ENCODE peak calls at places on chromosomes 11 and 22, in five cellular contexts. H, T, I, G and W are unnamed samples.

GRCh38 chr22:35540600-35541253 is at the start of gene RASD2:
- DNase-seq in I (peak), G (no peak), H (no peak), T (no peak), W (no peak)

GRCh38 chr11:31106963-31107576 is 262.5 kb downstream of the DCDC1 start:
- DNase-seq in G (peak), I (peak), T (no peak), H (peak), W (no peak)

GRCh38 chr22:29443452-29443851 is 5.1 kb downstream of the RFPL1 start:
- DNase-seq in G (no peak), H (no peak), T (no peak), I (no peak), W (no peak)

GRCh38 chr11:120091701-120092100 is 46.2 kb downstream of the TRIM29 start:
- DNase-seq in T (no peak), G (no peak), I (no peak), H (no peak), W (no peak)

GRCh38 chr22:37626144-37626543 is 13.3 kb upstream of the SH3BP1 start:
- DNase-seq in T (peak), H (peak), G (peak), I (no peak), W (no peak)

GRCh38 chr11:14809466-14809865 is 82.6 kb downstream of the CYP2R1 start:
- DNase-seq in I (no peak), H (no peak), T (no peak), G (no peak), W (no peak)

GRCh38 chr11:65814960-65815565 is 18.7 kb upstream of the SNX32 start:
- DNase-seq in I (no peak), T (peak), H (no peak), G (no peak), W (no peak)

GRCh38 chr11:19498986-19499669 is 213.5 kb upstream of the NAV2 start:
- DNase-seq in H (peak), T (no peak), I (no peak), G (no peak), W (no peak)

GRCh38 chr22:46613606-46613997 is 6.6 kb upstream of the GRAMD4 start:
- DNase-seq in H (peak), G (no peak), I (no peak), T (no peak), W (no peak)

DNA sequence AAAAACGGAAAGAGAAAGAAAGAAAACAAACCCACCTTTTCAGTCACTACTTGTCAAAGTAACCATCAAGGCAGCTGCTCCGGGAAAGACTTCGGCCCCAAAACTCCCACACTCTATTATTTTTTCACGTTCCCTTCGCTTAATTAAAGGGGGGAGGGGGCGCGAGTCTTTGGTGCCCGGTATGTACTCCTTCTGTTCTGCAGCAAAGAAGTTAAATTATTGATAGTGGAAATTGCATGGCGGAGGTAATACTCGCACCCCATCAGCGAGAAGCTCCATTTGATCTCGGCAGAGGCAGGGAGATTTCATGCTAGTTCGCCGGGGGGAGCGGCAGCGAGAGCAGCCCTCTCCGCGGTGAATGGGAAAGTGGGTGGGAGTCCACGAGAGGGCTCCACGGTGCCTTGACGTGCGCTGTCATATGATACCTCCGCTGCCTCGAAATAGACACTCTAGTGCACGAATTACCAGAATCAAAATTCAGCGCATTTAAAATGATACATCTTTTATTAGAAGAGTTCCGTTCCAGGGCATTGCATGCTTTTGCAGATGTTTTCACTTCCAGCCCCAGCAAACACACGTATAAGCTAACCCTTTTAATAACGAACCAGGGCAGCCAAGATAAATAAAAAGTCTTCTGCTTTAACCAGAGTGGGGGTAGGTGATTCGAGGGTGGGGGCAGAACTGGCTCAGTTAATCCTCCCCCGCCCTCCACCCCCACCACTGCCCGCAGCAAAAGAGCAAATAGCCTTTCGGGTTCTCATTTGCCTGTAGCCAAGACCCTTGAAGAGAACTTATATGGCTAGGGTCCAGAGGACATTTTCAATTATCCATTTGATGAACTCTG is 1.2 kb upstream of the BDNF start:
- DNase-seq in H (peak), T (no peak), G (no peak), I (no peak), W (no peak)
- TF ChIP-seq CTCF in H (peak), T (no peak), G (no peak), I (no peak), W (no peak)

GRCh38 chr11:78149646-78150045 is 10.2 kb upstream of the ALG8 start:
- DNase-seq in H (peak), G (peak), I (no peak), T (no peak), W (no peak)
- TF ChIP-seq CTCF in H (peak), G (no peak), I (no peak), T (no peak), W (no peak)

DNA sequence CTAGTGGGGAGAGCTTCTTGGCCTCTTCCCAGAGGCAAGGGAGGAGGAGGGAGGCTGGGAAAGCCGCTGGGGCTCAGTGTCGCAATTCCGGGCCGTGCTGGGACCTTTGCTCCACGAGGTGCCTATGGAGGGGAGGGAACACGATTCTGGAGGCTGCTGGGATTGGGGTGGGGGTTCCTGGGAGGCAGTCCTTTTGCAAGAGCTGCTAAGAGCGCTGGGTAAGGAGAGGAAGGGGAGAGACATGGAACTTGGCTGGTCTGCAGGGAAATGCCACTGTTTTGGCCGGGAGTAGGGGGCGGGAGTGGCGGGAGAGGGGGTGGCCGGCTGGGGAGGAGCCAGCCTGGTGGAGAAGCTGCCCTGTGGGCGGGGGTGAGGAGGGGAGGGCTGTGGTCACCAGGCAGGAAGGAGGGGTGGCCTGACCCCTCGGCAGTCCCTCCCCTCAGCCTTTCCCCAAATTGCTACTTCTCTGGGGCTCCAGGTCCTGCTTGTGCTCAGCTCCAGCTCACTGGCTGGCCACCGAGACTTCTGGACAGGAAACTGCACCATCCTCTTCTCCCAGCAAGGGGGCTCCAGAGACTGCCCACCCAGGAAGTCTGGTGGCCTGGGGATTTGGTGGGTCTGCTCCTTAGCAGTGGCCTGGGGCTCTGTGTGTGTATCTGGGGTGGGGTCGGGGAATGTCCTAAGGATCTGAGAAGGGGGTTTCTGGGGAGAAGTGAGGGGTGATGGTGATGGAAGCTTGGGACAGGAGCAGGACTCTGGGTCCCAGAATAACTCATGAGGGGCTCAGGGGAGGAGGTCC is at the start of gene NR1H3:
- DNase-seq in H (peak), I (peak), T (peak), G (peak), W (peak)
- TF ChIP-seq CTCF in H (peak), I (peak), T (peak), G (peak), W (peak)

DNA sequence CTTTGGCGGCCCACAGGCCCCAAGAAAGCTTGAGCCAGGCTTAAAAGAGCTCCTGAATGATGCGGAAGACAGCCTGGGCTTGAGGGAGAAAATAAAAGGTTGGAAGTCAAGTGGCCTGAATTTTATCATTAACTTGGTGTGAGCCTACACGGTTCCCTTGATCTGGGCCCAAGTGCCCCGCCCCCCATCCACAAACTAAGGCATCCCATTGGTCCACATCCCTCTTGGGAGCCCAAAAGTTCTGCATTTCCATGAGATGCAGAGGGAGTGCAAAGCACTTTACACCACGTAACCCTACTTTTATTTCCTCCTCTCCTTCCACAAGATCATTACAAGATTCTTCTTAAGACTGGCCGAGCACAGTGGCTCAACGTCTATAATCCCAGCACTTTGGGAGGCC is 22.2 kb downstream of the LARGE1 start:
- DNase-seq in G (no peak), I (no peak), T (no peak), H (no peak), W (no peak)
- TF ChIP-seq CTCF in G (no peak), I (no peak), T (no peak), H (no peak), W (no peak)

GRCh38 chr11:21927628-21928027 is 265.3 kb upstream of the ANO5 start:
- DNase-seq in I (no peak), T (no peak), G (no peak), H (no peak), W (no peak)

GRCh38 chr11:21931436-21932101 is 261.3 kb upstream of the ANO5 start:
- DNase-seq in G (no peak), T (no peak), I (no peak), H (no peak), W (no peak)

GRCh38 chr11:21928834-21929233 is 264.1 kb upstream of the ANO5 start:
- DNase-seq in T (no peak), G (no peak), H (no peak), I (no peak), W (no peak)

DNA sequence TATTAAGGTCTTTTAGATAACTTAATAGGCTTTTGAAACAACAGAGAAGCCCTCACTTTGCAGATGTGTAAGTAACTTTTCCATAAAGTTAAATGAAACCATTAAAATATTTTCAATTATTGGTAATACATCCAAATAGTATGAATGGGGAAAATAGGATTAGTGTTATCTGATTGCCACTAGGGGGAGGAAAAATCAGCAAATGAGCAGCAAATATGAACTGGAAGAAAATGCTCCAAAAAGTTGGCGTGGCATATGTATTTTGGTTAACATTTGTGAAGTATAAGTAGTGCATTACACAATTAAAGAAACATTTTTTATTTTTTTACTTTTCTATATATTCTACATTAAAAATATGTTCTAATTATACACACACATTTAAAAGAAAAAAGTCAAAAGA is 259.8 kb upstream of the ANO5 start:
- DNase-seq in H (no peak), G (no peak), I (no peak), T (no peak), W (no peak)
- TF ChIP-seq CTCF in H (peak), G (no peak), I (peak), T (peak), W (no peak)

DNA sequence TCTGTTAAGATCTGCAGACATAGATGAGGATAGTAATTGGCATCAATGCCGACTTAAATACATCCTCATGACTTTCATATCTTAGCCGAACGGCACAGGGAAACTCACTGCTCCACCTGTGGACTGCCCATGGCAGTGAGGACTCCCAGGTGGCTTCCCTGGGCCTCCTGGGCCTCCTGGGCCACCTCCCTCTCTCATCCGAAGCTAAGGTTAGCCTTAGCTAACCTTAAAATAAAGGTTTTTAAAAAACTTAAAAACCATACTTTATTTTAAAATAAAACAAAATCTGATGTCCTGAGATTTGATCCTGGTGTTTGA is 38.1 kb upstream of the TSKU start:
- DNase-seq in G (no peak), T (no peak), H (no peak), I (no peak), W (no peak)
- TF ChIP-seq CTCF in G (no peak), T (no peak), H (no peak), I (no peak), W (no peak)